ENCODE peak calls at places on chromosomes 6 and 20, in five cellular contexts. Y, K, F, U and M are unnamed samples. For H3K4me1, the result is how much of the 10 kb centered on the place peaks cover.

GRCh38 chr20:40010483-40010882 is 678.6 kb downstream of the MAFB start:
- DNase-seq in Y (no peak), U (no peak), K (peak), F (no peak), M (no peak)

GRCh38 chr6:112007805-112008204 is 46.1 kb upstream of the CCN6 start:
- DNase-seq in Y (no peak), F (no peak), K (no peak), U (no peak), M (no peak)

GRCh38 chr6:67009818-67010217 is 1302.8 kb upstream of the EYS start:
- DNase-seq in U (no peak), Y (no peak), K (no peak), F (no peak), M (no peak)

GRCh38 chr6:5786321-5787053 is 220.2 kb downstream of the NRN1 start:
- DNase-seq in Y (no peak), K (peak), U (no peak), F (no peak), M (no peak)

GRCh38 chr6:163346529-163346961 is 68.0 kb upstream of the QKI start:
- DNase-seq in F (no peak), Y (no peak), K (peak), U (no peak), M (no peak)

GRCh38 chr6:135701426-135701825 is 150.1 kb upstream of the PDE7B start:
- DNase-seq in K (no peak), Y (no peak), F (no peak), U (no peak), M (no peak)

GRCh38 chr6:28764014-28764723 is 159.6 kb downstream of the TRIM27 start:
- DNase-seq in K (no peak), Y (no peak), U (no peak), F (no peak), M (no peak)

GRCh38 chr6:35365599-35366596 is 23.5 kb downstream of the PPARD start:
- DNase-seq in K (no peak), F (no peak), Y (no peak), U (no peak), M (no peak)

GRCh38 chr20:58389324-58389967 is 417 bp downstream of the VAPB start:
- DNase-seq in U (peak), K (peak), Y (peak), F (no peak), M (peak)

GRCh38 chr6:145963216-145964068 is 716 bp downstream of the SHPRH start:
- DNase-seq in Y (peak), K (peak), U (peak), F (peak), M (no peak)

GRCh38 chr6:85436408-85436807 is 13.5 kb upstream of the NT5E start:
- DNase-seq in K (no peak), Y (no peak), U (no peak), F (no peak), M (no peak)

GRCh38 chr6:99613705-99614429 is 7.2 kb downstream of the PRDM13 start:
- DNase-seq in Y (peak), U (peak), K (no peak), F (no peak), M (no peak)

GRCh38 chr20:37220255-37220654 is 40.9 kb upstream of the MROH8 start:
- DNase-seq in U (no peak), K (no peak), F (no peak), Y (no peak), M (no peak)

GRCh38 chr20:53408728-53409157 is 184.9 kb downstream of the ZNF217 start:
- DNase-seq in K (no peak), Y (no peak), F (no peak), U (no peak), M (no peak)

GRCh38 chr20:50037123-50037522 is 54.3 kb downstream of the SNAI1 start:
- DNase-seq in U (no peak), K (no peak), F (no peak), Y (no peak), M (no peak)

GRCh38 chr6:167849846-167850459 is 23.2 kb downstream of the AFDN start:
- DNase-seq in U (no peak), F (no peak), Y (no peak), K (no peak), M (no peak)
- H3K4me1 ChIP-seq in U (under half), F (under half), Y (under half), K (under half), M (under half)

GRCh38 chr6:108160009-108160408 is 5.8 kb upstream of the NR2E1 start:
- DNase-seq in K (no peak), U (no peak), F (no peak), Y (no peak), M (no peak)

GRCh38 chr6:108156180-108156937 is 9.5 kb upstream of the NR2E1 start:
- DNase-seq in U (no peak), F (no peak), Y (no peak), K (peak), M (no peak)

GRCh38 chr6:108157234-108157971 is 8.4 kb upstream of the NR2E1 start:
- DNase-seq in K (no peak), U (no peak), F (no peak), Y (peak), M (no peak)

GRCh38 chr6:108156938-108157233 is 8.9 kb upstream of the NR2E1 start:
- DNase-seq in U (no peak), Y (no peak), F (no peak), K (no peak), M (no peak)

GRCh38 chr6:108157972-108158441 is 7.8 kb upstream of the NR2E1 start:
- DNase-seq in U (no peak), F (no peak), K (no peak), Y (no peak), M (no peak)
- H3K27ac ChIP-seq in U (no peak), F (no peak), K (no peak), Y (no peak), M (no peak)

DNA sequence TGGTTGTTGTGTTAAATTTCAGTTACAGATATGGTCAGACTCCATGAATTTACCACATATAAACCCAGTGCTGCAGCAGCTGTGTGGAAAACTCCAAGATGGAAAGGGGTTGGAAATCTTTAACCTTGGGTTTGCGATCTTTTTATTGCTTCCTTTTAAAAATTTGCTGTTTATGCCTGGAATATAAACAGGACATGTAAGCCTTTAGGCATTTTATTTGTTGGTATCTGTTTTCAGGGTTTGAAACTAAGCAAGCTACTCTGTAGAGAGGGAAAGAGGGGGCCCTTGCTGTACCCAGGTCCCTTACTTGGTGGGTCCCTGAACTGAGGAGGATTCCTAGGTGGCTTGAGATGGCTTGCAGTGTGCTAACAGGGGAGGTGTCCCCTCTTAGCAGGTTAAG is 800 bp downstream of the PKIG start:
- DNase-seq in K (peak), U (no peak), Y (no peak), F (no peak), M (no peak)
- H3K4me3 ChIP-seq in K (peak), U (no peak), Y (no peak), F (peak), M (no peak)

GRCh38 chr20:47350181-47350550 is 6.3 kb downstream of the ZMYND8 start:
- DNase-seq in U (peak), F (no peak), Y (no peak), K (no peak), M (no peak)

GRCh38 chr20:47350691-47351545 is 5.6 kb downstream of the ZMYND8 start:
- DNase-seq in K (no peak), Y (no peak), F (no peak), U (no peak), M (no peak)

GRCh38 chr20:47347661-47348462 is 8.6 kb downstream of the ZMYND8 start:
- DNase-seq in K (no peak), U (no peak), Y (no peak), F (no peak), M (no peak)

GRCh38 chr20:47348539-47349142 is 7.9 kb downstream of the ZMYND8 start:
- DNase-seq in F (no peak), Y (no peak), K (no peak), U (no peak), M (no peak)

DNA sequence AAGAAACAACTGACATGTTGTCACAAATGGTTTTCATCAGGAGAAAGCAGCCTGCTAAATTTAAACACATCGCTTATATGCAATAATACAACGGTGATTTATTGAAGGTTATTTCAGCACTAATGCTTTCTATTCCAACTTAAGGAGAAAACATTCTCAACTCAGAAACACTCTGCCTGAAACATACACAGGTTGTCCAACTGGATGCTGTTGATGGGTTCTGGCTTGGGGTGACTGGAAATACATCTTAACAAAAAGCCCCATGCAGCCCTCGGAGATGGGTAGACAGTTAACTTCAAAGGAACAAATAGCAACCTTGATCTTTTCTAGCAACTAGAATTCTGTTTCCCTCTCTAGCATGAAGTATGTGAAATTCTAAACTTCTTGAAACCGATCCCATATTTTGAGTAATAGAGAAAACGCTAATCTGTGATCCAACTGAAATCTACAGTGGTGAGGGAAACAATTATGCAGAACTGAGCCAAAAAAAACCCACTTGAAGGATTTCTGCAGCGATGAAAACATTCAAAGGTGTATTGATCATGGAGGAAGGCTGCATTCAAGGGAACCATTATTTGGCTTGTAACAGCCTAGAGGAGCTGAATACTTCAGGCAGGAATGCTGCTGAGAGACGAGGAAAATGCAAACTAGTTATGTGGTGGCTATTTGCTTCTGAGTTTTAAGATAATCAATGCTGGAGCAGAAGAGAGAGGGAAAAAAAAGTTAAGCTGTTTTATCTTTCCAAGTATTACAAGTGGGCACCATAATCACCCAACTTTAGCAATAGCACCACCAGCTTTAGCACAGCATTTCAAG is 6.9 kb downstream of the ZMYND8 start:
- DNase-seq in F (no peak), Y (no peak), K (no peak), U (no peak), M (no peak)
- H3K4me1 ChIP-seq in F (half or more), Y (half or more), K (under half), U (half or more), M (under half)

DNA sequence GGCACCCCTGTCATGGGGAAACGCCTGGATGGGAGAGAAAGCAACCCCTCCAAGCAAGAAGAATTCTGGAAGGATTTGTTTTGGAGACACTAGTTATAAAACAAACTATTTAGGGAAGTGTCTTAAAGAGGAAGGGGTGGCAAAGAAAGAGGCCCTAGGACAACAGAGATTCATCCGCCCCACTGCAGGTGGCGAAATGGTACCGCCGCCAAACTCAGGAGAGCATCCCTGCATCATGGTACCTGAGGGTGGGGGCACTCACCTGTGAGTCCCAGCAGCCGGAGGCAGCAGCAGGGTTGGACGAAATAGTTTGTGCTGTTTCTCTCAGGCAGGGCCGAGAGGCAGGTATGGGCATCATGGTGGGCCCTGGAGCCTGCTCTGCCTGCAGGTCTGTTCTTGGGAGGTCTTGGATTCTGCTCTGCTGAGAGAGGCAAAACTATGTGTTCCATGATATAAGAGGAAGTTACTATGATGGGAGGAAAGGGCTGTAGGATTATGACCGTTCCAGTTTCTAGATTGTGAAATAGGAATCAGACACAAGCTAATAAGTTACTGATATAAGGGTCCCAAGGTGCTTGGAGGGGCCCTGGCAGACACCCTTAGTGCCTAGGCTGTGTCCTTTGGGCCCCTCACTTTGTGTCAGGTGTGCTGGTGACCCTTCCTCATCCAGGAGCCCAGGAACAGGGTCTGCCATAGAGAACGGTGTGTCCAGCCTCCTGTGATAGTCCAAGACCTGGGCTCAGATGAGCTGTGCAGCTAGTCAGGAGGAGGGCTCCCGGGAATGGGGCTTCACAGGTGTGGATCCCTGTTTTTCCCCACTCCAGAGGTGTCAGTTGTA is 20.4 kb downstream of the SIRPD start:
- DNase-seq in Y (no peak), F (no peak), K (no peak), U (no peak), M (no peak)
- H3K27ac ChIP-seq in Y (no peak), F (peak), K (no peak), U (no peak), M (no peak)

GRCh38 chr6:107784669-107785068 is 39.4 kb downstream of the SCML4 start:
- DNase-seq in Y (no peak), F (no peak), K (peak), U (no peak), M (no peak)

GRCh38 chr6:107787589-107787960 is 36.5 kb downstream of the SCML4 start:
- DNase-seq in Y (no peak), U (no peak), F (no peak), K (peak), M (no peak)

GRCh38 chr6:107786179-107786578 is 37.9 kb downstream of the SCML4 start:
- DNase-seq in F (no peak), K (peak), Y (no peak), U (peak), M (no peak)

GRCh38 chr6:107789361-107789760 is 34.8 kb downstream of the SCML4 start:
- DNase-seq in K (no peak), F (no peak), U (no peak), Y (no peak), M (no peak)

DNA sequence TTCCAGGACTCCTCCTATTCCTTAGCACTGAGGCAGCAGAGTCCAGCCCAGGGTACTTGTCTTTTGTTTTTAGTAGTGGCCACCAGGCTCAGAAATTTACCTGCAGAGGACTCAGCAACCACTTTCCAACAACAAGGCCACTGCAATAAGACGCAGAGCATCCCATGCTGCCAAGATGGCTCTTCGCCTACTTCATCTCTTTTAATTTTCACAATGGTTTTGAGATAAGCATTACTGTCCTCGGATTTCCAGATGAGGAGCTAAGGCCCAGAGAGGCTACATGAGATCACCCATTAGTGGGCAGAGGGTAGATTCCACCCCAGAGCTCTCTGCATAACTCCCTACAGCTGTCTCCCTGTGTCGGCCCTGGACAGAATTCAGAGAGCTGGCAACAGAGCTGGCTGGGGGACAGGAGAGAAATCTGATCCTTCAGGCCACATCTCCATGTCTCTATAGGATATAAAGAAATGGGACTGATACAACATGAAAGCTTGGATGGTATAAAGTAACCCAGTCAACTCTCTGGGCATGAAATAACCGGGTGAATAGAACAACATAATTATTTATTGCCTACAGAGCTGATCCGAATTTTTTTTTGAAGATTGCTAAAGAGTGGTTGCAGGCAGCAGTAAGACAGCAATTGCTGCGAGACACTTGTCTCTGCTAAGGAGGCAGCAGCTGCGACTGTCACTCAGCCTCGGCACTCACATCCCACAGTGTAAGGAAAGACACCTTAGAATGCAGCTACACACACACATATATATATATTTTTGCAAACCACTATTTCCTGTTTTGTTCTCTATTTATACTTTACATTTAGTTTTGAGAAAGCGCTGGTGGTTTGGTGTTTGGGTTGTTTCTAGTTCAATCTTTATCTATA is 37.2 kb downstream of the SCML4 start:
- DNase-seq in F (no peak), K (peak), Y (no peak), U (peak), M (peak)
- H3K4me3 ChIP-seq in F (no peak), K (peak), Y (no peak), U (peak), M (peak)

GRCh38 chr6:24933266-24933665 is 2.5 kb downstream of the RIPOR2 start:
- DNase-seq in K (no peak), U (no peak), Y (no peak), F (no peak), M (no peak)
- H3K4me1 ChIP-seq in K (under half), U (half or more), Y (under half), F (under half), M (under half)

DNA sequence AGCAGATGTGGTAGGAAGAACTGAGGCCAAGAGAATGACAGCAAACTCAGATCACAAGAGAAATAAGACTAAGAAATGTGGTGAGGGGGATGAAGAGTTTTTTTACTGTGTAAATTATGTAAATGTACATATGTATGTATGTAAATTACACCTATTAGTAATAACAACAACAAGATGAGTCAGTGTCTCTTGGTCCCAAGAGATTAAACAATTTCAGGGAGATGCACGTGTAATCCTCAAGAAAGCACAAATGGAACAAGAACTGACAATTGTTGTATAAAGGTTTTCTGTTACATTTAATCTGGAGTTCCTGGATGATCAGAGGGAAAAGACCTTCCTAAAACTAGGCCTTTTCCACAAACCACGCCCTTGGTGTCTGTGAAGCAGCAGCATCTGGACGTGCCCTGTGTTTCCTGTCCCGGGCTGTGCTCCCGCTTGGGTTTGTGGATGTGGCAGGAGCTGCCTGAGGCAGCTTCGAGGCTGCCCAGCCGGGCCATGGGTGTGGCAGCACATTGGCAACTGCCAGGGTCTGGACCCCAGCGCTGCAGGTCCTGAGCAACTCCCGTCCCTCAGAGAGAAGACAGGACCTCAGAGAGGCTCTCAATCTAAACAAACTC is 999 bp downstream of the CLDN20 start:
- DNase-seq in Y (no peak), F (no peak), K (no peak), U (no peak), M (no peak)
- H3K27ac ChIP-seq in Y (no peak), F (peak), K (no peak), U (no peak), M (no peak)